ENCODE peak calls at places on chromosomes 5 and 9, in nine cellular contexts. K, Z, M, P, G, U, Q, J and O are unnamed samples.

GRCh38 chr5:78835176-78835575 is 149.9 kb downstream of the ARSB start:
- DNase-seq in K (no peak), Z (no peak), M (no peak), P (no peak), G (no peak), U (no peak), Q (peak; percentile 52), J (no peak), O (no peak)

GRCh38 chr9:125893277-125893676 is 146.1 kb downstream of the PBX3 start:
- DNase-seq in K (no peak), Z (no peak), M (no peak), P (no peak), G (no peak), U (no peak), Q (no peak), J (no peak), O (no peak)

GRCh38 chr5:622946-623522 is 10.9 kb downstream of the CEP72 start:
- DNase-seq in K (no peak), Z (no peak), M (no peak), P (no peak), G (no peak), U (no peak), Q (no peak), J (no peak), O (no peak)

GRCh38 chr9:86668488-86668887 is 278.8 kb downstream of the GAS1 start:
- DNase-seq in K (no peak), Z (no peak), M (no peak), P (no peak), G (peak; percentile 5), U (no peak), Q (no peak), J (no peak), O (no peak)

GRCh38 chr5:60196382-60197113 is 303.0 kb upstream of the PDE4D start:
- DNase-seq in K (no peak), Z (no peak), M (no peak), P (no peak), G (peak; percentile 99), U (no peak), Q (no peak), J (no peak), O (no peak)

GRCh38 chr5:14443665-14444064 is 137.9 kb upstream of the OTULINL start:
- DNase-seq in K (no peak), Z (no peak), M (no peak), P (no peak), G (no peak), U (no peak), Q (no peak), J (no peak), O (no peak)

GRCh38 chr9:86099695-86100364 is 472 bp upstream of the GOLM1 start:
- DNase-seq in K (no peak), Z (no peak), M (no peak), P (no peak), G (peak; percentile 52), U (peak; percentile 26), Q (peak; percentile 56), J (no peak), O (peak; percentile 15)

GRCh38 chr5:65171645-65172044 is 310.1 kb downstream of the ADAMTS6 start:
- DNase-seq in K (no peak), Z (no peak), M (no peak), P (no peak), G (no peak), U (no peak), Q (no peak), J (no peak), O (no peak)

GRCh38 chr9:81824802-81825770 is 103.1 kb upstream of the SPATA31D4 start:
- DNase-seq in K (no peak), Z (no peak), M (no peak), P (no peak), G (peak; percentile 68), U (no peak), Q (no peak), J (no peak), O (no peak)

GRCh38 chr5:5593391-5593790 is 170.9 kb downstream of the ICE1 start:
- DNase-seq in K (no peak), Z (no peak), M (no peak), P (no peak), G (no peak), U (no peak), Q (no peak), J (no peak), O (no peak)

GRCh38 chr9:124855944-124856773 is 2.9 kb downstream of the WDR38 start:
- DNase-seq in K (no peak), Z (no peak), M (no peak), P (peak; percentile 20), G (peak; percentile 41), U (peak; percentile 79), Q (peak; percentile 41), J (no peak), O (peak; percentile 60)

GRCh38 chr5:141508808-141509611 is 20.1 kb downstream of the PCDHGC5 start:
- DNase-seq in K (no peak), Z (no peak), M (peak; percentile 54), P (no peak), G (peak; percentile 95), U (peak; percentile 72), Q (peak; percentile 75), J (no peak), O (peak; percentile 44)

GRCh38 chr5:86546050-86546449 is 71.7 kb upstream of the COX7C start:
- DNase-seq in K (no peak), Z (no peak), M (no peak), P (no peak), G (no peak), U (no peak), Q (no peak), J (no peak), O (no peak)

GRCh38 chr5:151162794-151163193 is 5.2 kb upstream of the ANXA6 start:
- DNase-seq in K (no peak), Z (no peak), M (no peak), P (no peak), G (no peak), U (no peak), Q (no peak), J (no peak), O (no peak)

GRCh38 chr5:103646698-103647614 is 84.4 kb upstream of the NUDT12 start:
- DNase-seq in K (no peak), Z (no peak), M (no peak), P (no peak), G (no peak), U (no peak), Q (no peak), J (no peak), O (no peak)

GRCh38 chr9:119790022-119790421 is 420.8 kb upstream of the BRINP1 start:
- DNase-seq in K (no peak), Z (no peak), M (no peak), P (no peak), G (peak; percentile 32), U (no peak), Q (no peak), J (no peak), O (no peak)

GRCh38 chr5:156846914-156847313 is 3.2 kb upstream of the PPP1R2B start:
- DNase-seq in K (no peak), Z (no peak), M (no peak), P (no peak), G (no peak), U (no peak), Q (no peak), J (no peak), O (no peak)

GRCh38 chr9:118577121-118577520 is 792.1 kb downstream of the BRINP1 start:
- DNase-seq in K (no peak), Z (no peak), M (no peak), P (no peak), G (peak; percentile 52), U (no peak), Q (no peak), J (no peak), O (no peak)

GRCh38 chr5:55456216-55456895 is 78.4 kb downstream of the PLPP1 start:
- DNase-seq in K (no peak), Z (no peak), M (no peak), P (no peak), G (peak; percentile 68), U (no peak), Q (no peak), J (no peak), O (no peak)

GRCh38 chr5:176383961-176384360 is 4.4 kb downstream of the NOP16 start:
- DNase-seq in K (no peak), Z (no peak), M (no peak), P (no peak), G (no peak), U (no peak), Q (no peak), J (no peak), O (no peak)

GRCh38 chr9:105425817-105426433 is 21.9 kb upstream of the FSD1L start:
- DNase-seq in K (no peak), Z (no peak), M (no peak), P (no peak), G (peak; percentile 38), U (no peak), Q (no peak), J (peak; percentile 24), O (no peak)

GRCh38 chr5:141182248-141182647 is at the start of gene PCDHB16:
- DNase-seq in K (no peak), Z (no peak), M (no peak), P (peak; percentile 9), G (no peak), U (peak; percentile 78), Q (peak; percentile 47), J (no peak), O (peak; percentile 60)

GRCh38 chr5:176620333-176620981 is 9.9 kb downstream of the SNCB start:
- DNase-seq in K (no peak), Z (no peak), M (no peak), P (no peak), G (no peak), U (peak; percentile 39), Q (no peak), J (no peak), O (no peak)

GRCh38 chr5:138282918-138283742 is 8.7 kb upstream of the GFRA3 start:
- DNase-seq in K (no peak), Z (no peak), M (no peak), P (peak; percentile 36), G (peak; percentile 74), U (peak; percentile 57), Q (peak; percentile 46), J (no peak), O (peak; percentile 63)

GRCh38 chr5:126419102-126419501 is 4.1 kb upstream of the GRAMD2B start:
- DNase-seq in K (no peak), Z (no peak), M (no peak), P (no peak), G (no peak), U (no peak), Q (no peak), J (no peak), O (no peak)

GRCh38 chr5:176675676-176676360 is 28.5 kb downstream of the TSPAN17 start:
- DNase-seq in K (no peak), Z (no peak), M (no peak), P (no peak), G (peak; percentile 45), U (peak; percentile 72), Q (peak; percentile 70), J (no peak), O (peak; percentile 54)

GRCh38 chr5:124414973-124415372 is 331.5 kb downstream of the ZNF608 start:
- DNase-seq in K (no peak), Z (no peak), M (no peak), P (no peak), G (peak; percentile 49), U (no peak), Q (no peak), J (no peak), O (no peak)